ENCODE peak calls at places on chromosomes 2 and 18, in eight cellular contexts. T is AG09309, O is brain microvascular endothelial cell, W is activated T-cell treated with anti-CD3 and anti-CD28 coated beads for 48 hours, H is iris pigment epithelial cell, I is neural crest cell, S is HEK293T, F is A549. X is an unnamed sample.

GRCh38 chr2:105896765-105897163 is 152.1 kb downstream of the NCK2 start:
- DNase-seq in O (no peak), S (no peak), F (no peak), W (no peak), H (no peak), I (no peak), T (no peak), X (no peak)

GRCh38 chr2:85132392-85132791 is 800 bp upstream of the TCF7L1 start:
- DNase-seq in S (peak; percentile 30), F (peak; percentile 20), H (no peak), W (no peak), I (no peak), O (no peak), T (no peak), X (no peak)

GRCh38 chr2:10302479-10303173 is at the start of gene HPCAL1:
- DNase-seq in F (peak; percentile 93), S (peak; percentile 95), W (peak; percentile 78), O (peak; percentile 43), T (no peak), I (peak; percentile 82), H (peak; percentile 81), X (peak; percentile 85)

GRCh38 chr18:78528437-78529228 is 451.0 kb upstream of the SALL3 start:
- DNase-seq in S (no peak), O (no peak), T (no peak), F (no peak), H (no peak), I (no peak), W (no peak), X (no peak)

GRCh38 chr18:78309945-78310344 is 669.7 kb upstream of the SALL3 start:
- DNase-seq in S (no peak), O (no peak), T (no peak), F (no peak), W (no peak), I (no peak), H (no peak), X (no peak)

GRCh38 chr2:219452361-219453317 is 18.0 kb downstream of the SPEG start:
- DNase-seq in I (no peak), W (no peak), H (peak; percentile 90), T (peak; percentile 81), O (peak; percentile 81), S (no peak), F (peak; percentile 44), X (no peak)

GRCh38 chr2:226414313-226414712 is 385.3 kb downstream of the IRS1 start:
- DNase-seq in S (no peak), O (no peak), H (no peak), I (no peak), W (no peak), T (no peak), F (no peak), X (no peak)

GRCh38 chr2:42021490-42021889 is 26.3 kb upstream of the PKDCC start:
- DNase-seq in T (peak; percentile 33), S (no peak), W (no peak), H (peak; percentile 91), O (peak; percentile 39), F (peak; percentile 25), I (no peak), X (no peak)

GRCh38 chr18:78722391-78722790 is 257.2 kb upstream of the SALL3 start:
- DNase-seq in F (no peak), S (no peak), H (no peak), T (no peak), I (no peak), O (no peak), W (no peak), X (no peak)

GRCh38 chr2:202774104-202774503 is 97.5 kb downstream of the ICA1L start:
- DNase-seq in S (no peak), T (no peak), I (no peak), W (no peak), H (no peak), F (no peak), O (no peak), X (no peak)

GRCh38 chr18:75130591-75131274 is 78.2 kb downstream of the PTGR3 start:
- DNase-seq in T (no peak), F (no peak), O (no peak), H (no peak), W (no peak), I (no peak), S (no peak), X (no peak)